ENCODE peak calls at places on chromosome 21, in five cellular contexts. One of them, this sample, is unnamed.

GRCh38 chr21:26130249-26130896 is 40.2 kb downstream of the APP start:
- DNase-seq in A549: no peak
- DNase-seq in fibroblast of mammary gland: peak
- DNase-seq in esophagus squamous epithelium: no peak
- DNase-seq in upper lobe of right lung: no peak
- DNase-seq in this sample: no peak

GRCh38 chr21:14382486-14382834 is 486 bp downstream of the HSPA13 start:
- DNase-seq in A549: no peak
- DNase-seq in fibroblast of mammary gland: peak
- DNase-seq in esophagus squamous epithelium: no peak
- DNase-seq in upper lobe of right lung: no peak
- DNase-seq in this sample: no peak

GRCh38 chr21:24939288-24939687 is 668.0 kb downstream of the MRPL39 start:
- DNase-seq in A549: no peak
- DNase-seq in fibroblast of mammary gland: no peak
- DNase-seq in esophagus squamous epithelium: no peak
- DNase-seq in upper lobe of right lung: no peak
- DNase-seq in this sample: no peak

GRCh38 chr21:42878993-42879787 is at the start of gene WDR4:
- DNase-seq in A549: peak
- DNase-seq in fibroblast of mammary gland: peak
- DNase-seq in esophagus squamous epithelium: peak
- DNase-seq in upper lobe of right lung: peak
- DNase-seq in this sample: peak

GRCh38 chr21:24023402-24023801 is 1583.9 kb downstream of the MRPL39 start:
- DNase-seq in A549: no peak
- DNase-seq in fibroblast of mammary gland: no peak
- DNase-seq in esophagus squamous epithelium: no peak
- DNase-seq in upper lobe of right lung: no peak
- DNase-seq in this sample: peak

GRCh38 chr21:25636727-25637126 is 2.3 kb upstream of the JAM2 start:
- DNase-seq in A549: no peak
- DNase-seq in fibroblast of mammary gland: peak
- DNase-seq in esophagus squamous epithelium: no peak
- DNase-seq in upper lobe of right lung: no peak
- DNase-seq in this sample: no peak

GRCh38 chr21:16942703-16943102 is 570.1 kb upstream of the CXADR start:
- DNase-seq in A549: no peak
- DNase-seq in fibroblast of mammary gland: peak
- DNase-seq in esophagus squamous epithelium: no peak
- DNase-seq in upper lobe of right lung: no peak
- DNase-seq in this sample: no peak

GRCh38 chr21:45917241-45917640 is 64.3 kb upstream of the COL6A1 start:
- DNase-seq in A549: no peak
- DNase-seq in fibroblast of mammary gland: no peak
- DNase-seq in esophagus squamous epithelium: no peak
- DNase-seq in upper lobe of right lung: no peak
- DNase-seq in this sample: no peak

GRCh38 chr21:43001316-43001715 is 27.0 kb downstream of the PKNOX1 start:
- DNase-seq in A549: no peak
- DNase-seq in fibroblast of mammary gland: no peak
- DNase-seq in esophagus squamous epithelium: no peak
- DNase-seq in upper lobe of right lung: peak
- DNase-seq in this sample: no peak

GRCh38 chr21:14825405-14826032 is 239.3 kb downstream of the NRIP1 start:
- DNase-seq in A549: no peak
- DNase-seq in fibroblast of mammary gland: no peak
- DNase-seq in esophagus squamous epithelium: no peak
- DNase-seq in upper lobe of right lung: no peak
- DNase-seq in this sample: no peak

GRCh38 chr21:39004776-39005605 is 178.3 kb downstream of the PSMG1 start:
- DNase-seq in A549: no peak
- DNase-seq in fibroblast of mammary gland: peak
- DNase-seq in esophagus squamous epithelium: no peak
- DNase-seq in upper lobe of right lung: peak
- DNase-seq in this sample: no peak

GRCh38 chr21:20902511-20902910 is 95.7 kb upstream of the NCAM2 start:
- DNase-seq in A549: no peak
- DNase-seq in fibroblast of mammary gland: no peak
- DNase-seq in esophagus squamous epithelium: no peak
- DNase-seq in upper lobe of right lung: no peak
- DNase-seq in this sample: no peak

GRCh38 chr21:45787371-45787770 is 143.8 kb downstream of the PCBP3 start:
- DNase-seq in A549: no peak
- DNase-seq in fibroblast of mammary gland: no peak
- DNase-seq in esophagus squamous epithelium: no peak
- DNase-seq in upper lobe of right lung: no peak
- DNase-seq in this sample: no peak

GRCh38 chr21:35470522-35470921 is 421.4 kb upstream of the RUNX1 start:
- DNase-seq in A549: no peak
- DNase-seq in fibroblast of mammary gland: no peak
- DNase-seq in esophagus squamous epithelium: no peak
- DNase-seq in upper lobe of right lung: no peak
- DNase-seq in this sample: no peak

GRCh38 chr21:45362077-45362747 is 42.8 kb upstream of the COL18A1 start:
- DNase-seq in A549: no peak
- DNase-seq in fibroblast of mammary gland: no peak
- DNase-seq in esophagus squamous epithelium: no peak
- DNase-seq in upper lobe of right lung: no peak
- DNase-seq in this sample: no peak

GRCh38 chr21:35026617-35027557 is 22.2 kb downstream of the RUNX1 start:
- DNase-seq in A549: no peak
- DNase-seq in fibroblast of mammary gland: no peak
- DNase-seq in esophagus squamous epithelium: no peak
- DNase-seq in upper lobe of right lung: peak
- DNase-seq in this sample: no peak

GRCh38 chr21:26007911-26008579 is 162.5 kb downstream of the APP start:
- DNase-seq in A549: no peak
- DNase-seq in fibroblast of mammary gland: no peak
- DNase-seq in esophagus squamous epithelium: no peak
- DNase-seq in upper lobe of right lung: no peak
- DNase-seq in this sample: no peak

GRCh38 chr21:46156678-46157077 is 1.3 kb upstream of the FTCD start:
- DNase-seq in A549: no peak
- DNase-seq in fibroblast of mammary gland: no peak
- DNase-seq in esophagus squamous epithelium: no peak
- DNase-seq in upper lobe of right lung: no peak
- DNase-seq in this sample: no peak

GRCh38 chr21:45892156-45892919 is 89.2 kb upstream of the COL6A1 start:
- DNase-seq in A549: no peak
- DNase-seq in fibroblast of mammary gland: no peak
- DNase-seq in esophagus squamous epithelium: no peak
- DNase-seq in upper lobe of right lung: no peak
- DNase-seq in this sample: no peak

GRCh38 chr21:36820176-36821031 is 121.5 kb downstream of the SIM2 start:
- DNase-seq in A549: no peak
- DNase-seq in fibroblast of mammary gland: no peak
- DNase-seq in esophagus squamous epithelium: no peak
- DNase-seq in upper lobe of right lung: no peak
- DNase-seq in this sample: no peak

GRCh38 chr21:16841917-16842316 is 670.9 kb upstream of the CXADR start:
- DNase-seq in A549: no peak
- DNase-seq in fibroblast of mammary gland: no peak
- DNase-seq in esophagus squamous epithelium: no peak
- DNase-seq in upper lobe of right lung: no peak
- DNase-seq in this sample: no peak

GRCh38 chr21:46394819-46395152 is 63.9 kb upstream of the DIP2A start:
- DNase-seq in A549: no peak
- DNase-seq in fibroblast of mammary gland: no peak
- DNase-seq in esophagus squamous epithelium: no peak
- DNase-seq in upper lobe of right lung: no peak
- DNase-seq in this sample: no peak

GRCh38 chr21:34722684-34723300 is 54.0 kb downstream of the CLIC6 start:
- DNase-seq in A549: no peak
- DNase-seq in fibroblast of mammary gland: no peak
- DNase-seq in esophagus squamous epithelium: no peak
- DNase-seq in upper lobe of right lung: no peak
- DNase-seq in this sample: no peak

GRCh38 chr21:20999567-21000169 is 1.5 kb downstream of the NCAM2 start:
- DNase-seq in A549: no peak
- DNase-seq in fibroblast of mammary gland: peak
- DNase-seq in esophagus squamous epithelium: no peak
- DNase-seq in upper lobe of right lung: no peak
- DNase-seq in this sample: no peak

GRCh38 chr21:16775056-16775455 is 737.8 kb upstream of the CXADR start:
- DNase-seq in A549: no peak
- DNase-seq in fibroblast of mammary gland: no peak
- DNase-seq in esophagus squamous epithelium: no peak
- DNase-seq in upper lobe of right lung: no peak
- DNase-seq in this sample: no peak

GRCh38 chr21:45764792-45765191 is 121.3 kb downstream of the PCBP3 start:
- DNase-seq in A549: no peak
- DNase-seq in fibroblast of mammary gland: no peak
- DNase-seq in esophagus squamous epithelium: no peak
- DNase-seq in upper lobe of right lung: no peak
- DNase-seq in this sample: no peak

GRCh38 chr21:42524341-42525227 is 10.9 kb downstream of the SLC37A1 start:
- DNase-seq in A549: no peak
- DNase-seq in fibroblast of mammary gland: peak
- DNase-seq in esophagus squamous epithelium: no peak
- DNase-seq in upper lobe of right lung: peak
- DNase-seq in this sample: no peak

GRCh38 chr21:20644552-20644951 is 353.7 kb upstream of the NCAM2 start:
- DNase-seq in A549: no peak
- DNase-seq in fibroblast of mammary gland: no peak
- DNase-seq in esophagus squamous epithelium: no peak
- DNase-seq in upper lobe of right lung: no peak
- DNase-seq in this sample: no peak

GRCh38 chr21:41622831-41623548 is 115.0 kb upstream of the TMPRSS2 start:
- DNase-seq in A549: no peak
- DNase-seq in fibroblast of mammary gland: peak
- DNase-seq in esophagus squamous epithelium: no peak
- DNase-seq in upper lobe of right lung: no peak
- DNase-seq in this sample: no peak

GRCh38 chr21:24824209-24824608 is 783.1 kb downstream of the MRPL39 start:
- DNase-seq in A549: no peak
- DNase-seq in fibroblast of mammary gland: no peak
- DNase-seq in esophagus squamous epithelium: no peak
- DNase-seq in upper lobe of right lung: no peak
- DNase-seq in this sample: no peak

GRCh38 chr21:41611441-41611840 is 103.5 kb upstream of the TMPRSS2 start:
- DNase-seq in A549: no peak
- DNase-seq in fibroblast of mammary gland: no peak
- DNase-seq in esophagus squamous epithelium: no peak
- DNase-seq in upper lobe of right lung: peak
- DNase-seq in this sample: no peak

GRCh38 chr21:17858764-17859163 is 39.6 kb upstream of the C21orf91 start:
- DNase-seq in A549: no peak
- DNase-seq in fibroblast of mammary gland: no peak
- DNase-seq in esophagus squamous epithelium: no peak
- DNase-seq in upper lobe of right lung: no peak
- DNase-seq in this sample: no peak

GRCh38 chr21:39556176-39556575 is 56.6 kb upstream of the B3GALT5 start:
- DNase-seq in A549: no peak
- DNase-seq in fibroblast of mammary gland: no peak
- DNase-seq in esophagus squamous epithelium: no peak
- DNase-seq in upper lobe of right lung: no peak
- DNase-seq in this sample: peak

GRCh38 chr21:17050646-17051045 is 462.2 kb upstream of the CXADR start:
- DNase-seq in A549: no peak
- DNase-seq in fibroblast of mammary gland: no peak
- DNase-seq in esophagus squamous epithelium: no peak
- DNase-seq in upper lobe of right lung: no peak
- DNase-seq in this sample: no peak

GRCh38 chr21:42051788-42052187 is 19.3 kb upstream of the UMODL1 start:
- DNase-seq in A549: no peak
- DNase-seq in fibroblast of mammary gland: no peak
- DNase-seq in esophagus squamous epithelium: no peak
- DNase-seq in upper lobe of right lung: no peak
- DNase-seq in this sample: no peak

GRCh38 chr21:33684068-33684467 is 41.8 kb downstream of the ITSN1 start:
- DNase-seq in A549: no peak
- DNase-seq in fibroblast of mammary gland: no peak
- DNase-seq in esophagus squamous epithelium: no peak
- DNase-seq in upper lobe of right lung: no peak
- DNase-seq in this sample: no peak
- H3K4me3 ChIP-seq in A549: no peak
- H3K4me3 ChIP-seq in fibroblast of mammary gland: no peak
- H3K4me3 ChIP-seq in esophagus squamous epithelium: no peak
- H3K4me3 ChIP-seq in upper lobe of right lung: no peak
- H3K4me3 ChIP-seq in this sample: no peak

GRCh38 chr21:22120616-22121266 is 1122.5 kb downstream of the NCAM2 start:
- DNase-seq in A549: no peak
- DNase-seq in fibroblast of mammary gland: peak
- DNase-seq in esophagus squamous epithelium: no peak
- DNase-seq in upper lobe of right lung: peak
- DNase-seq in this sample: no peak
- TF ChIP-seq CTCF in A549: no peak
- TF ChIP-seq CTCF in fibroblast of mammary gland: peak
- TF ChIP-seq CTCF in esophagus squamous epithelium: no peak
- TF ChIP-seq CTCF in upper lobe of right lung: no peak
- TF ChIP-seq CTCF in this sample: peak

GRCh38 chr21:37944492-37944891 is 28.2 kb upstream of the KCNJ6 start:
- DNase-seq in A549: no peak
- DNase-seq in fibroblast of mammary gland: no peak
- DNase-seq in esophagus squamous epithelium: no peak
- DNase-seq in upper lobe of right lung: no peak
- DNase-seq in this sample: no peak

GRCh38 chr21:37939838-37940237 is 23.6 kb upstream of the KCNJ6 start:
- DNase-seq in A549: no peak
- DNase-seq in fibroblast of mammary gland: no peak
- DNase-seq in esophagus squamous epithelium: no peak
- DNase-seq in upper lobe of right lung: no peak
- DNase-seq in this sample: no peak

GRCh38 chr21:37939251-37939650 is 23.0 kb upstream of the KCNJ6 start:
- DNase-seq in A549: no peak
- DNase-seq in fibroblast of mammary gland: no peak
- DNase-seq in esophagus squamous epithelium: no peak
- DNase-seq in upper lobe of right lung: no peak
- DNase-seq in this sample: no peak

GRCh38 chr21:37945036-37945435 is 28.8 kb upstream of the KCNJ6 start:
- DNase-seq in A549: no peak
- DNase-seq in fibroblast of mammary gland: no peak
- DNase-seq in esophagus squamous epithelium: no peak
- DNase-seq in upper lobe of right lung: no peak
- DNase-seq in this sample: no peak
- H3K4me3 ChIP-seq in A549: no peak
- H3K4me3 ChIP-seq in fibroblast of mammary gland: no peak
- H3K4me3 ChIP-seq in esophagus squamous epithelium: no peak
- H3K4me3 ChIP-seq in upper lobe of right lung: no peak
- H3K4me3 ChIP-seq in this sample: no peak

GRCh38 chr21:31570824-31571425 is 88.6 kb upstream of the SOD1 start:
- DNase-seq in A549: no peak
- DNase-seq in fibroblast of mammary gland: no peak
- DNase-seq in esophagus squamous epithelium: no peak
- DNase-seq in upper lobe of right lung: no peak
- DNase-seq in this sample: no peak

GRCh38 chr21:31566611-31567010 is 92.9 kb upstream of the SOD1 start:
- DNase-seq in A549: no peak
- DNase-seq in fibroblast of mammary gland: no peak
- DNase-seq in esophagus squamous epithelium: no peak
- DNase-seq in upper lobe of right lung: no peak
- DNase-seq in this sample: no peak

GRCh38 chr21:31560479-31560878 is 99.0 kb upstream of the SOD1 start:
- DNase-seq in A549: no peak
- DNase-seq in fibroblast of mammary gland: no peak
- DNase-seq in esophagus squamous epithelium: no peak
- DNase-seq in upper lobe of right lung: peak
- DNase-seq in this sample: no peak

GRCh38 chr21:31564439-31564838 is 95.1 kb upstream of the SOD1 start:
- DNase-seq in A549: no peak
- DNase-seq in fibroblast of mammary gland: peak
- DNase-seq in esophagus squamous epithelium: no peak
- DNase-seq in upper lobe of right lung: no peak
- DNase-seq in this sample: peak

GRCh38 chr21:31566061-31566460 is 93.4 kb upstream of the SOD1 start:
- DNase-seq in A549: no peak
- DNase-seq in fibroblast of mammary gland: peak
- DNase-seq in esophagus squamous epithelium: no peak
- DNase-seq in upper lobe of right lung: no peak
- DNase-seq in this sample: no peak
- TF ChIP-seq CTCF in A549: no peak
- TF ChIP-seq CTCF in fibroblast of mammary gland: peak
- TF ChIP-seq CTCF in esophagus squamous epithelium: no peak
- TF ChIP-seq CTCF in upper lobe of right lung: no peak
- TF ChIP-seq CTCF in this sample: no peak